ENCODE peak calls at places on chromosomes 11 and 22, in seven cellular contexts. C is HepG2, B is endothelial cell of umbilical vein, L is SK-N-SH, N is GM12878, P is K562, U is H1. X is an unnamed sample.

GRCh38 chr11:5624489-5625278 is at the start of gene TRIM34:
- DNase-seq in C (no peak), B (peak; percentile 95), L (no peak), N (peak; percentile 90), P (peak; percentile 76), U (peak; percentile 53), X (no peak)

GRCh38 chr22:46686221-46686872 is 51.7 kb downstream of the CERK start:
- DNase-seq in C (no peak), B (peak; percentile 46), L (no peak), N (no peak), P (no peak), U (no peak), X (no peak)

GRCh38 chr11:84899134-84899533 is 728.0 kb downstream of the DLG2 start:
- DNase-seq in C (no peak), B (no peak), L (no peak), N (no peak), P (no peak), U (no peak), X (no peak)

GRCh38 chr11:73260127-73260457 is 12.0 kb upstream of the P2RY6 start:
- DNase-seq in C (no peak), B (no peak), L (no peak), N (no peak), P (no peak), U (no peak), X (no peak)

GRCh38 chr11:108973402-108974119 is 308.7 kb downstream of the DDX10 start:
- DNase-seq in C (no peak), B (peak; percentile 71), L (no peak), N (no peak), P (no peak), U (no peak), X (no peak)

GRCh38 chr11:85483861-85484260 is 143.3 kb downstream of the DLG2 start:
- DNase-seq in C (no peak), B (peak; percentile 6), L (no peak), N (no peak), P (no peak), U (no peak), X (no peak)

GRCh38 chr11:71180694-71181466 is 71.5 kb downstream of the SHANK2 start:
- DNase-seq in C (no peak), B (no peak), L (no peak), N (no peak), P (no peak), U (no peak), X (no peak)

GRCh38 chr11:1389103-1389931 is 417 bp upstream of the BRSK2 start:
- DNase-seq in C (peak; percentile 86), B (peak; percentile 96), L (peak; percentile 94), N (peak; percentile 19), P (peak; percentile 92), U (peak; percentile 99), X (peak; percentile 91)

GRCh38 chr11:15200696-15201095 is 86.0 kb downstream of the INSC start:
- DNase-seq in C (no peak), B (no peak), L (no peak), N (no peak), P (no peak), U (no peak), X (no peak)

GRCh38 chr22:39174498-39175120 is 22.1 kb upstream of the CBX7 start:
- DNase-seq in C (peak; percentile 93), B (peak; percentile 100), L (peak; percentile 73), N (no peak), P (peak; percentile 18), U (peak; percentile 98), X (peak; percentile 23)

GRCh38 chr11:67280341-67280790 is 8.7 kb upstream of the ANKRD13D start:
- DNase-seq in C (no peak), B (no peak), L (no peak), N (no peak), P (no peak), U (no peak), X (no peak)

GRCh38 chr11:79413258-79413657 is 27.6 kb downstream of the TENM4 start:
- DNase-seq in C (no peak), B (no peak), L (peak; percentile 77), N (no peak), P (no peak), U (no peak), X (no peak)

GRCh38 chr22:47168900-47169800 is 406.7 kb downstream of the TBC1D22A start:
- DNase-seq in C (peak; percentile 10), B (peak; percentile 11), L (peak; percentile 59), N (no peak), P (peak; percentile 6), U (peak; percentile 66), X (no peak)

GRCh38 chr11:68841718-68842426 is at the start of gene CPT1A:
- DNase-seq in C (no peak), B (peak; percentile 62), L (peak; percentile 94), N (no peak), P (peak; percentile 78), U (peak; percentile 78), X (no peak)

GRCh38 chr11:45233121-45233803 is 52.9 kb downstream of the SYT13 start:
- DNase-seq in C (peak; percentile 47), B (peak; percentile 52), L (peak; percentile 91), N (no peak), P (peak; percentile 67), U (peak; percentile 94), X (peak; percentile 28)

GRCh38 chr11:102494216-102494615 is 36.3 kb downstream of the MMP7 start:
- DNase-seq in C (peak; percentile 94), B (peak; percentile 85), L (no peak), N (no peak), P (no peak), U (no peak), X (peak; percentile 59)

GRCh38 chr22:20441631-20442484 is 4.2 kb upstream of the SCARF2 start:
- DNase-seq in C (no peak), B (no peak), L (no peak), N (no peak), P (no peak), U (no peak), X (no peak)

GRCh38 chr11:36380296-36381004 is 84.4 kb downstream of the PRR5L start:
- DNase-seq in C (no peak), B (no peak), L (no peak), N (no peak), P (no peak), U (no peak), X (no peak)

GRCh38 chr11:85766801-85767200 is 44.1 kb downstream of the SYTL2 start:
- DNase-seq in C (no peak), B (no peak), L (no peak), N (no peak), P (no peak), U (no peak), X (no peak)

GRCh38 chr11:2451336-2451735 is 6.5 kb downstream of the KCNQ1 start:
- DNase-seq in C (no peak), B (no peak), L (no peak), N (no peak), P (no peak), U (no peak), X (no peak)

GRCh38 chr11:109026891-109027489 is 362.1 kb downstream of the DDX10 start:
- DNase-seq in C (no peak), B (no peak), L (no peak), N (no peak), P (no peak), U (no peak), X (no peak)

GRCh38 chr22:29080061-29080975 is 7.5 kb downstream of the KREMEN1 start:
- DNase-seq in C (no peak), B (no peak), L (peak; percentile 64), N (no peak), P (no peak), U (no peak), X (no peak)

GRCh38 chr11:12802418-12803085 is 128.3 kb downstream of the TEAD1 start:
- DNase-seq in C (peak; percentile 99), B (peak; percentile 98), L (no peak), N (no peak), P (peak; percentile 77), U (no peak), X (peak; percentile 97)

GRCh38 chr11:57787920-57788716 is 26.5 kb downstream of the CTNND1 start:
- DNase-seq in C (peak; percentile 32), B (no peak), L (no peak), N (peak; percentile 70), P (no peak), U (no peak), X (no peak)

GRCh38 chr11:57791321-57792059 is 29.9 kb downstream of the CTNND1 start:
- DNase-seq in C (no peak), B (no peak), L (no peak), N (no peak), P (no peak), U (no peak), X (no peak)

GRCh38 chr11:57785072-57785471 is 23.5 kb downstream of the CTNND1 start:
- DNase-seq in C (no peak), B (no peak), L (no peak), N (no peak), P (no peak), U (no peak), X (no peak)

GRCh38 chr11:57786436-57786835 is 24.8 kb downstream of the CTNND1 start:
- DNase-seq in C (no peak), B (no peak), L (no peak), N (no peak), P (no peak), U (no peak), X (no peak)

GRCh38 chr11:57787205-57787604 is 25.6 kb downstream of the CTNND1 start:
- DNase-seq in C (no peak), B (no peak), L (no peak), N (no peak), P (no peak), U (no peak), X (no peak)
- H3K9ac ChIP-seq in C (no peak overlapping the region), B (no peak overlapping the region), L (no peak overlapping the region), N (no peak overlapping the region), P (no peak overlapping the region), U (no peak overlapping the region), X (no peak overlapping the region)

DNA sequence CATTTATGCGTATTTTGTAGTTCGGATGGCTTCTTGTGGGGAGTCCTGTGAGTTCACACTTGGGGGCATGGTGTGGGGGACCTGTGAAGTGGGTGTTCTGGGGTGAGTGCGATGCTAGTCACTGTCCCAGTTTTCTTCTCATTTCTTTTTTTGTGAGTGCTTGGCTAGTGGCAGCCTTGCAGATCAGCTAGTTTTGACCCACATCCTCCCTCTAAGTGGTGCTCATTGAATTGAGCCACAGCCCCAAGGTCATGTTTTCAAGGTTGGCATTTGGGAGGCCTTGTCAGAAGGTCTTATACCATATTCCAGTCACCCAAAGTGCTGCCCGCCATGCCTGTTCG is 31.7 kb downstream of the PTPRJ start:
- DNase-seq in C (no peak), B (no peak), L (no peak), N (no peak), P (no peak), U (no peak), X (no peak)
- TF ChIP-seq POLR2AphosphoS5 in C (no peak), B (no peak), L (no peak), N (no peak), P (no peak), U (no peak), X (no peak)

DNA sequence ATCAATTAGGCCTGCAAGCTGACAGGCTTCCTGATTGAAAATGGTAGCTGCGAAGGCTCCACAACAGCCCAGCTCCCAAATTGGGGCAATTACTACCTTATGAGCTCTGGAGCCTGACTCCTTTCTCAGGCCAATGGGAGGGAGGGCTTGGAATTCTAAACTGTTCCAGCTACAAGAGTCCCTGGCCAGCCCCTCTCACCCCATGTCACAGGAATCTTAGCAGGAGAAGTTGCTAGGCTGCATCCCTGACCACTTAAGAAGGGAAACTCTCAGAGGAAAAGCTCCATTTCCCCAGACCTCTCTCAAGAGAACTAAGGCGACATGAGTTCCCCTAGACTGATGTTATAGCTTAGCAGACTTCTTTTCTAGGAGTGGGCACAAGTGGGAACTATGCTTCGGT is 4.9 kb downstream of the LRP4 start:
- DNase-seq in C (no peak), B (no peak), L (no peak), N (no peak), P (no peak), U (no peak), X (no peak)
- H3K9ac ChIP-seq in C (no peak overlapping the region), B (no peak overlapping the region), L (no peak overlapping the region), N (no peak overlapping the region), P (no peak overlapping the region), U (no peak overlapping the region), X (no peak overlapping the region)

GRCh38 chr11:64123102-64123434 is 42.8 kb downstream of the MACROD1 start:
- DNase-seq in C (no peak), B (no peak), L (peak; percentile 71), N (no peak), P (no peak), U (no peak), X (no peak)
- TF ChIP-seq POLR2AphosphoS5 in C (no peak), B (no peak), L (no peak), N (no peak), P (no peak), U (no peak), X (no peak)